ENCODE peak calls at places on chromosomes 4 and X, in five cellular contexts. N is posterior vena cava, A is NCI-H1105, K is foreskin fibroblast, M is A172. O is an unnamed sample.

GRCh38 chr4:168560184-168560834 is 63.5 kb downstream of the PALLD start:
- DNase-seq in N (no peak), A (no peak), K (peak; percentile 68), M (no peak), O (no peak)

GRCh38 chr4:74838746-74839370 is 44.5 kb upstream of the BTC start:
- DNase-seq in N (no peak), A (no peak), K (peak; percentile 1), M (peak; percentile 1), O (no peak)

GRCh38 chrX:138874271-138874670 is 162.8 kb upstream of the FGF13 start:
- DNase-seq in N (no peak), A (no peak), K (no peak), M (no peak), O (no peak)

GRCh38 chr4:181061787-181062186 is 1181.4 kb upstream of the TENM3 start:
- DNase-seq in N (no peak), A (no peak), K (no peak), M (no peak), O (no peak)

GRCh38 chr4:128600996-128601857 is 208.3 kb upstream of the JADE1 start:
- DNase-seq in N (no peak), A (peak; percentile 49), K (peak; percentile 95), M (peak; percentile 88), O (no peak)

GRCh38 chr4:55356991-55357461 is 11.0 kb downstream of the SRD5A3 start:
- DNase-seq in N (no peak), A (no peak), K (peak; percentile 37), M (no peak), O (no peak)

GRCh38 chr4:141501395-141501794 is 135.0 kb upstream of the IL15 start:
- DNase-seq in N (no peak), A (no peak), K (no peak), M (no peak), O (no peak)

GRCh38 chr4:110632506-110633357 is 9.9 kb upstream of the PITX2 start:
- DNase-seq in N (no peak), A (no peak), K (no peak), M (no peak), O (no peak)

GRCh38 chr4:112865443-112865842 is 184.0 kb upstream of the ANK2 start:
- DNase-seq in N (no peak), A (no peak), K (no peak), M (no peak), O (no peak)

GRCh38 chr4:3106339-3107186 is 32.1 kb downstream of the HTT start:
- DNase-seq in N (peak; percentile 97), A (peak; percentile 1), K (peak; percentile 88), M (peak; percentile 90), O (peak; percentile 87)

GRCh38 chr4:2964077-2964471 is 703 bp downstream of the GRK4 start:
- DNase-seq in N (no peak), A (no peak), K (no peak), M (no peak), O (no peak)

O was measured in natural killer cell.